ENCODE peak calls at places on chromosomes 5 and 9, in eight cellular contexts. M is stimulated activated CD4-positive, alpha-beta T cell treated with anti-CD3 and anti-CD28 coated beads, Interleukin-4, amount 100 ng/mL, for 1 hour; S is caudate nucleus; I is coronary artery; R is Caki2; N is mesendoderm; K is Peyer's patch; J is activated CD4-positive, CD25-positive, alpha-beta regulatory T cell treated with anti-CD3 and anti-CD28 coated beads, Interleukin-2, amount 50 U/mL, for 72 hours. W is an unnamed sample.

GRCh38 chr5:55903121-55903701 is 52.1 kb downstream of the IL31RA start:
- DNase-seq in M (peak), I (no peak), N (no peak), J (peak), K (peak), R (peak), S (no peak), W (peak)

GRCh38 chr5:122493091-122493775 is 181.2 kb downstream of the SNCAIP start:
- DNase-seq in K (no peak), S (no peak), N (no peak), I (no peak), J (no peak), M (no peak), R (no peak), W (peak)

GRCh38 chr5:173926359-173926758 is 38.2 kb downstream of the CPEB4 start:
- DNase-seq in J (no peak), I (no peak), M (no peak), S (no peak), R (no peak), K (no peak), N (no peak), W (no peak)

GRCh38 chr5:179300834-179301233 is 44.4 kb downstream of the ADAMTS2 start:
- DNase-seq in K (no peak), I (no peak), R (no peak), S (no peak), J (no peak), N (no peak), M (no peak), W (no peak)

GRCh38 chr5:109694451-109694891 is 4.7 kb downstream of the MAN2A1 start:
- DNase-seq in J (no peak), I (no peak), R (no peak), S (no peak), K (no peak), N (peak), M (no peak), W (no peak)

GRCh38 chr9:110049699-110050450 is 158.1 kb downstream of the C9orf152 start:
- DNase-seq in M (peak), K (peak), J (no peak), N (peak), I (no peak), S (no peak), R (no peak), W (no peak)

GRCh38 chr9:69076550-69076949 is 41.0 kb downstream of the FXN start:
- DNase-seq in J (no peak), K (no peak), S (no peak), R (no peak), N (no peak), I (no peak), M (no peak), W (no peak)

GRCh38 chr5:160159991-160160826 is 41.0 kb upstream of the PWWP2A start:
- DNase-seq in N (peak), M (no peak), R (no peak), I (no peak), S (no peak), K (no peak), J (no peak), W (no peak)

GRCh38 chr9:27247756-27248155 is 49.2 kb downstream of the EQTN start:
- DNase-seq in I (no peak), S (no peak), K (no peak), M (no peak), R (peak), N (peak), J (no peak), W (peak)

GRCh38 chr9:135701067-135701967 is 668 bp upstream of the KCNT1 start:
- DNase-seq in S (no peak), J (no peak), R (no peak), M (peak), I (no peak), K (no peak), N (no peak), W (no peak)

GRCh38 chr5:157431544-157432200 is 28.3 kb upstream of the NIPAL4 start:
- DNase-seq in J (no peak), M (no peak), S (peak), I (no peak), N (peak), R (peak), K (peak), W (peak)

GRCh38 chr9:112884086-112884485 is 6.6 kb downstream of the SLC46A2 start:
- DNase-seq in M (no peak), J (no peak), N (peak), S (no peak), R (no peak), I (peak), K (no peak), W (no peak)

GRCh38 chr9:36450110-36450732 is 50.2 kb upstream of the RNF38 start:
- DNase-seq in I (no peak), J (no peak), S (peak), N (peak), K (no peak), M (no peak), R (peak), W (no peak)

GRCh38 chr5:176779537-176779936 is 30.8 kb upstream of the UNC5A start:
- DNase-seq in S (no peak), N (no peak), J (peak), R (no peak), I (peak), K (no peak), M (no peak), W (peak)

GRCh38 chr9:129866373-129867137 is 31.3 kb downstream of the USP20 start:
- DNase-seq in I (no peak), K (peak), S (no peak), R (no peak), N (no peak), M (no peak), J (no peak), W (no peak)

GRCh38 chr5:173872887-173873286 is 15.3 kb upstream of the CPEB4 start:
- DNase-seq in M (no peak), S (no peak), J (no peak), I (no peak), K (no peak), N (no peak), R (no peak), W (peak)

GRCh38 chr5:67257500-67257899 is 60.9 kb upstream of the CD180 start:
- DNase-seq in M (no peak), R (no peak), N (no peak), I (no peak), K (no peak), S (no peak), J (no peak), W (no peak)

GRCh38 chr9:134869554-134870310 is 10.9 kb upstream of the FCN2 start:
- DNase-seq in N (no peak), R (no peak), J (no peak), I (peak), M (no peak), K (no peak), S (no peak), W (no peak)

GRCh38 chr5:90709323-90710148 is 150.9 kb downstream of the ADGRV1 start:
- DNase-seq in M (no peak), N (peak), K (no peak), I (no peak), J (no peak), R (peak), S (no peak), W (no peak)

GRCh38 chr5:170787216-170787615 is 3.7 kb downstream of the GABRP start:
- DNase-seq in S (no peak), I (no peak), K (no peak), M (no peak), J (no peak), N (no peak), R (no peak), W (peak)

GRCh38 chr9:134688661-134689319 is 47.2 kb downstream of the COL5A1 start:
- DNase-seq in S (no peak), M (no peak), I (no peak), K (no peak), R (no peak), N (no peak), J (no peak), W (no peak)

GRCh38 chr9:10252174-10252573 is 360.6 kb downstream of the PTPRD start:
- DNase-seq in N (no peak), J (no peak), M (no peak), I (no peak), S (no peak), K (no peak), R (no peak), W (no peak)

GRCh38 chr9:121557581-121558422 is 58.2 kb upstream of the GGTA1 start:
- DNase-seq in I (peak), M (no peak), J (no peak), R (peak), N (peak), K (peak), S (no peak), W (peak)

GRCh38 chr9:124133752-124134151 is 122.2 kb downstream of the LHX2 start:
- DNase-seq in N (peak), J (no peak), I (no peak), M (peak), S (no peak), R (no peak), K (no peak), W (no peak)

GRCh38 chr5:178551468-178551867 is 38.7 kb downstream of the COL23A1 start:
- DNase-seq in M (no peak), J (no peak), N (no peak), S (no peak), I (no peak), K (no peak), R (no peak), W (no peak)

GRCh38 chr9:128684065-128684324 is 5.0 kb upstream of the SET start:
- DNase-seq in N (no peak), R (no peak), M (no peak), K (no peak), I (no peak), J (no peak), S (no peak), W (no peak)

GRCh38 chr9:110133608-110134214 is 74.2 kb downstream of the C9orf152 start:
- DNase-seq in N (no peak), M (no peak), S (no peak), J (no peak), I (no peak), K (no peak), R (peak), W (no peak)

GRCh38 chr9:13744233-13744954 is 464.9 kb upstream of the MPDZ start:
- DNase-seq in J (no peak), I (no peak), M (no peak), R (no peak), S (no peak), K (no peak), N (peak), W (no peak)

GRCh38 chr9:86093788-86094555 is 5.4 kb downstream of the GOLM1 start:
- DNase-seq in M (no peak), N (peak), I (no peak), J (no peak), R (peak), S (no peak), K (no peak), W (no peak)

GRCh38 chr9:1049641-1050040 is 516 bp upstream of the DMRT2 start:
- DNase-seq in J (no peak), M (no peak), N (no peak), S (no peak), I (no peak), R (no peak), K (no peak), W (no peak)

GRCh38 chr5:108238461-108238860 is 143.4 kb downstream of the FBXL17 start:
- DNase-seq in K (no peak), I (no peak), S (no peak), R (no peak), M (no peak), J (no peak), N (no peak), W (no peak)